ENCODE peak calls at places on chromosome 1, in six cellular contexts. M, K, I, C, Z and T are unnamed samples.
A peak's percentile ranks its signal among the peaks of the same experiment; 100 is the strongest.

GRCh38 chr1:110752941-110753725 is 78.4 kb upstream of the KCNA3 start:
- DNase-seq in Z (no peak), I (no peak), M (no peak), C (no peak), K (no peak), T (no peak)

GRCh38 chr1:180674603-180675530 is 43.0 kb downstream of the XPR1 start:
- DNase-seq in K (peak; percentile 47), C (no peak), M (no peak), Z (no peak), I (no peak), T (no peak)

GRCh38 chr1:84876353-84876752 is 16.7 kb downstream of the LPAR3 start:
- DNase-seq in I (no peak), Z (no peak), K (no peak), M (no peak), C (no peak), T (no peak)

GRCh38 chr1:71273326-71273725 is 192.5 kb upstream of the ZRANB2 start:
- DNase-seq in I (no peak), Z (no peak), K (no peak), C (no peak), M (no peak), T (no peak)

GRCh38 chr1:31632649-31633048 is 12.0 kb downstream of the PEF1 start:
- DNase-seq in I (no peak), Z (no peak), K (no peak), M (no peak), C (no peak), T (no peak)

GRCh38 chr1:67647036-67647798 is 37.8 kb upstream of the GADD45A start:
- DNase-seq in C (no peak), K (peak; percentile 36), Z (no peak), M (no peak), I (no peak), T (no peak)

GRCh38 chr1:62144238-62144831 is 50.3 kb upstream of the L1TD1 start:
- DNase-seq in C (peak; percentile 59), Z (peak; percentile 10), M (peak; percentile 59), I (peak; percentile 50), K (peak; percentile 19), T (no peak)

GRCh38 chr1:18955442-18956188 is 861 bp downstream of the IFFO2 start:
- DNase-seq in Z (peak; percentile 59), M (peak; percentile 39), C (no peak), K (no peak), I (peak; percentile 69), T (peak; percentile 36)

GRCh38 chr1:31377361-31377863 is 4.5 kb upstream of the FABP3 start:
- DNase-seq in K (no peak), C (no peak), M (no peak), Z (no peak), I (no peak), T (no peak)

GRCh38 chr1:185559684-185560310 is 174.4 kb upstream of the HMCN1 start:
- DNase-seq in C (peak; percentile 66), K (peak; percentile 26), Z (peak; percentile 69), M (peak; percentile 58), I (peak; percentile 30), T (peak; percentile 33)

GRCh38 chr1:1259540-1259939 is 13.0 kb upstream of the C1QTNF12 start:
- DNase-seq in C (no peak), K (no peak), M (no peak), I (no peak), Z (no peak), T (no peak)

GRCh38 chr1:69787151-69787550 is 219.4 kb downstream of the LRRC7 start:
- DNase-seq in M (peak; percentile 25), I (peak; percentile 5), Z (no peak), C (no peak), K (no peak), T (no peak)

GRCh38 chr1:217106231-217106630 is 383.0 kb upstream of the ESRRG start:
- DNase-seq in C (no peak), I (no peak), M (no peak), Z (no peak), K (peak; percentile 38), T (no peak)

GRCh38 chr1:101314244-101314643 is 77.4 kb downstream of the S1PR1 start:
- DNase-seq in Z (no peak), I (no peak), C (no peak), K (peak; percentile 19), M (no peak), T (no peak)

GRCh38 chr1:220235462-220235861 is 36.8 kb downstream of the RAB3GAP2 start:
- DNase-seq in I (no peak), M (no peak), Z (no peak), K (no peak), C (no peak), T (no peak)

GRCh38 chr1:77757616-77758015 is 2.0 kb downstream of the USP33 start:
- DNase-seq in C (no peak), K (peak; percentile 1), I (no peak), M (no peak), Z (no peak), T (no peak)

GRCh38 chr1:1337793-1338147 is 6.7 kb downstream of the TAS1R3 start:
- DNase-seq in Z (no peak), K (no peak), C (no peak), I (peak; percentile 35), M (peak; percentile 59), T (no peak)

GRCh38 chr1:230068952-230069684 is 2.1 kb downstream of the GALNT2 start:
- DNase-seq in C (peak; percentile 57), K (no peak), M (no peak), I (peak; percentile 60), Z (peak; percentile 5), T (no peak)

GRCh38 chr1:145879775-145880174 is 5.9 kb downstream of the ANKRD35 start:
- DNase-seq in I (no peak), M (no peak), K (no peak), Z (no peak), C (no peak), T (no peak)

GRCh38 chr1:23480187-23481025 is 3.6 kb downstream of the ASAP3 start:
- DNase-seq in Z (no peak), C (no peak), I (no peak), M (no peak), K (no peak), T (no peak)

GRCh38 chr1:6447818-6448748 is 17.9 kb downstream of the TNFRSF25 start:
- DNase-seq in I (no peak), K (no peak), M (no peak), Z (peak; percentile 51), C (no peak), T (no peak)

GRCh38 chr1:6450005-6450450 is 15.9 kb downstream of the TNFRSF25 start:
- DNase-seq in C (no peak), K (no peak), M (no peak), I (no peak), Z (no peak), T (no peak)

GRCh38 chr1:6450943-6451373 is 15.0 kb downstream of the TNFRSF25 start:
- DNase-seq in K (no peak), C (no peak), M (no peak), I (no peak), Z (no peak), T (no peak)

GRCh38 chr1:6447016-6447817 is 18.8 kb downstream of the TNFRSF25 start:
- DNase-seq in K (no peak), Z (no peak), C (no peak), M (no peak), I (no peak), T (no peak)

GRCh38 chr1:6448749-6449631 is 17.0 kb downstream of the TNFRSF25 start:
- DNase-seq in I (no peak), C (no peak), M (no peak), K (no peak), Z (no peak), T (no peak)
- H3K27me3 ChIP-seq in I (peaks cover 7% of the 10 kb centered on the region), C (peaks cover 34% of the 10 kb centered on the region), M (no peaks in the 10 kb centered on the region), K (peaks cover 31% of the 10 kb centered on the region), Z (peaks cover 8% of the 10 kb centered on the region), T (peaks cover 75% of the 10 kb centered on the region)

GRCh38 chr1:4137621-4138390 is 237.7 kb upstream of the C1orf174 start:
- DNase-seq in Z (no peak), M (no peak), I (no peak), K (no peak), C (no peak), T (no peak)

GRCh38 chr1:4140241-4140640 is 240.2 kb upstream of the C1orf174 start:
- DNase-seq in Z (no peak), C (no peak), M (no peak), K (no peak), I (no peak), T (no peak)

GRCh38 chr1:4140821-4141220 is 240.7 kb upstream of the C1orf174 start:
- DNase-seq in K (no peak), C (no peak), I (no peak), Z (no peak), M (no peak), T (no peak)

GRCh38 chr1:4144349-4144971 is 244.4 kb upstream of the C1orf174 start:
- DNase-seq in C (no peak), M (no peak), I (no peak), Z (no peak), K (no peak), T (no peak)

GRCh38 chr1:4139646-4140045 is 239.6 kb upstream of the C1orf174 start:
- DNase-seq in Z (no peak), I (no peak), M (no peak), C (no peak), K (no peak), T (no peak)
- H3K27me3 ChIP-seq in Z (no peaks in the 10 kb centered on the region), I (no peaks in the 10 kb centered on the region), M (no peaks in the 10 kb centered on the region), C (no peaks in the 10 kb centered on the region), K (no peaks in the 10 kb centered on the region), T (no peaks in the 10 kb centered on the region)

DNA sequence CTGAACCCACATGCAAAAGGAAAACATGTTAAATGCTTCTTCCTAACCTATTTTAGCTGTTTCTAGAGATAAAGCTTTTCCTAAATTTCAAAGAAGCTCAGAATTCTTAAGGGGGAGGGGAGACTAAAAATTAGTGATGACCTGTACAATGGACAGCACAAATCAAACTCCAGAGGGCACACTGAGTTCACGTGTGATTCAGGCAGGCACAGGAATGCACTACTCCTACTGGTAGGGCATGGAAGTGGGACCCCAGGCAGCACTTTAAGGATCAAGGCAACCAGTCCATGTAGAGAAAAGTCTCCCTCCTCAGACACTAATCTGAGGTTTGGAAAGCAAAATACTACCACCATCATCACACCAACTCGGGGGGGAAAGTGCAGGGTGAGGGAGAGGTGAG is 31.3 kb upstream of the CLCA4 start:
- DNase-seq in M (peak; percentile 52), I (no peak), Z (no peak), C (no peak), K (no peak), T (no peak)
- H3K27me3 ChIP-seq in M (no peaks in the 10 kb centered on the region), I (no peaks in the 10 kb centered on the region), Z (peaks cover 2% of the 10 kb centered on the region), C (no peaks in the 10 kb centered on the region), K (no peaks in the 10 kb centered on the region), T (no peaks in the 10 kb centered on the region)

GRCh38 chr1:75134939-75135828 is 996 bp downstream of the LHX8 start:
- DNase-seq in K (no peak), I (no peak), M (peak; percentile 18), Z (no peak), C (no peak), T (no peak)

GRCh38 chr1:75135829-75136142 is 1.6 kb downstream of the LHX8 start:
- DNase-seq in M (no peak), I (no peak), K (peak; percentile 9), Z (no peak), C (no peak), T (no peak)

GRCh38 chr1:75133754-75134655 is at the start of gene LHX8:
- DNase-seq in Z (no peak), C (no peak), M (peak; percentile 24), I (no peak), K (no peak), T (no peak)

GRCh38 chr1:75136158-75136815 is 2.1 kb downstream of the LHX8 start:
- DNase-seq in I (no peak), K (no peak), C (no peak), Z (no peak), M (peak; percentile 75), T (no peak)

DNA sequence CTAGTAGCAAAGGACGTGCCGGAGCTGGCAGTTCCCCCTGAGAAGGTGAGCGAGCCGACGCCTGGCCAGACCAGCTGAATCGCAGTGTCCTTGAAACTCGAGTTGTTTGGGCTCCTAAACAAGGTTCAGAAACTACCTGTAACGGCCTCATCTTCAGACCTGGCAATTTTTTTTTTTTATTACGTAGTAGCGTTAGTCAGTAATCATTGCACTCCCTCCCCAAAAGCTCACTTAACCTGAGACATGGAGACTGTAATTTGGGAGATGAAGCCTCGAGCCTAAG is 409 bp downstream of the LHX8 start:
- DNase-seq in Z (no peak), K (no peak), I (no peak), C (no peak), M (no peak), T (no peak)
- H3K27me3 ChIP-seq in Z (peaks cover 27% of the 10 kb centered on the region), K (peaks cover 85% of the 10 kb centered on the region), I (no peaks in the 10 kb centered on the region), C (peaks cover 59% of the 10 kb centered on the region), M (no peaks in the 10 kb centered on the region), T (peaks cover 56% of the 10 kb centered on the region)